ENCODE peak calls at places on chromosome 13, in five cellular contexts. Y is uterus; T is activated CD4-positive, alpha-beta T cell treated with anti-CD3 and anti-CD28 coated beads, Interleukin-2, amount 10 ng/mL, durations not matched to agents 24 days and 14 days; P is activated gamma-delta T cell treated with Interleukin-2 at 50 U/mL for 16 hours; E is EL. Q is an unnamed sample.

GRCh38 chr13:59774511-59774911 is 389.2 kb downstream of the DIAPH3 start:
- DNase-seq in P (no peak), E (peak), T (no peak), Y (no peak), Q (no peak)

GRCh38 chr13:59970847-59971246 is 192.9 kb downstream of the DIAPH3 start:
- DNase-seq in E (no peak), Y (no peak), T (no peak), P (no peak), Q (no peak)

GRCh38 chr13:23007430-23007829 is 173.3 kb upstream of the SGCG start:
- DNase-seq in E (no peak), T (no peak), P (no peak), Y (no peak), Q (no peak)

GRCh38 chr13:92989301-92989700 is 237.3 kb upstream of the GPC6 start:
- DNase-seq in P (no peak), E (peak), T (no peak), Y (no peak), Q (no peak)

GRCh38 chr13:113774177-113775107 is 15.4 kb downstream of the TMEM255B start:
- DNase-seq in T (no peak), E (peak), Y (no peak), P (no peak), Q (no peak)

GRCh38 chr13:42355118-42355840 is 83.3 kb downstream of the AKAP11 start:
- DNase-seq in P (peak), Y (no peak), E (no peak), T (peak), Q (peak)

GRCh38 chr13:109718726-109719125 is 67.7 kb downstream of the IRS2 start:
- DNase-seq in Y (no peak), P (no peak), T (no peak), E (no peak), Q (no peak)

GRCh38 chr13:73608157-73608516 is 526.1 kb downstream of the KLF12 start:
- DNase-seq in T (no peak), E (no peak), Y (no peak), P (no peak), Q (no peak)

GRCh38 chr13:75236774-75237173 is 245.2 kb downstream of the TBC1D4 start:
- DNase-seq in E (peak), Y (no peak), T (no peak), P (no peak), Q (no peak)

GRCh38 chr13:30138511-30138910 is 168.8 kb downstream of the KATNAL1 start:
- DNase-seq in Y (no peak), E (no peak), T (no peak), P (no peak), Q (no peak)

GRCh38 chr13:77290342-77290741 is 36.6 kb downstream of the MYCBP2 start:
- DNase-seq in P (no peak), T (no peak), E (no peak), Y (no peak), Q (no peak)

GRCh38 chr13:99800004-99800403 is 171.6 kb downstream of the ZIC5 start:
- DNase-seq in T (no peak), Y (no peak), E (no peak), P (no peak), Q (no peak)

GRCh38 chr13:45327253-45327954 is 13.6 kb downstream of the TPT1 start:
- DNase-seq in T (peak), E (no peak), Y (no peak), P (no peak), Q (no peak)

GRCh38 chr13:95494082-95494681 is 58.3 kb upstream of the CLDN10 start:
- DNase-seq in E (peak), Y (no peak), P (no peak), T (peak), Q (peak)

GRCh38 chr13:39385621-39386231 is 217.3 kb downstream of the LHFPL6 start:
- DNase-seq in Y (no peak), T (no peak), E (no peak), P (no peak), Q (no peak)

GRCh38 chr13:23723463-23723862 is 153.3 kb downstream of the TNFRSF19 start:
- DNase-seq in Y (peak), T (no peak), E (peak), P (no peak), Q (no peak)

GRCh38 chr13:96090240-96091101 is 564 bp downstream of the HS6ST3 start:
- DNase-seq in Y (peak), E (peak), T (peak), P (no peak), Q (no peak)

GRCh38 chr13:46668302-46668720 is 115.3 kb downstream of the LRCH1 start:
- DNase-seq in P (no peak), T (peak), E (peak), Y (peak), Q (no peak)

GRCh38 chr13:73657821-73658540 is 476.2 kb downstream of the KLF12 start:
- DNase-seq in T (no peak), Y (no peak), E (peak), P (no peak), Q (no peak)

GRCh38 chr13:105925496-105925895 is 610.0 kb downstream of the EFNB2 start:
- DNase-seq in Y (no peak), E (peak), T (no peak), P (no peak), Q (no peak)

GRCh38 chr13:23820530-23820929 is 68.7 kb downstream of the MIPEP start:
- DNase-seq in E (no peak), T (no peak), P (no peak), Y (no peak), Q (no peak)

GRCh38 chr13:28494861-28495585 is at the start of gene FLT1:
- DNase-seq in T (peak), P (no peak), E (peak), Y (peak), Q (no peak)

GRCh38 chr13:94112227-94112626 is 367.3 kb downstream of the DCT start:
- DNase-seq in E (peak), Y (no peak), P (no peak), T (no peak), Q (no peak)

GRCh38 chr13:74280093-74280794 is 146.0 kb upstream of the KLF12 start:
- DNase-seq in T (no peak), E (no peak), Y (no peak), P (no peak), Q (no peak)